ENCODE peak calls at places on chromosomes 7 and 10, in nine cellular contexts. M, U, V, J, O, R, K, X and D are unnamed samples.

GRCh38 chr10:35912615-35913170 is 270.6 kb upstream of the FZD8 start:
- DNase-seq in M (no peak), U (no peak), V (no peak), J (no peak), O (peak; percentile 69), R (peak; percentile 89), K (no peak), X (peak; percentile 23), D (no peak)

GRCh38 chr10:32263300-32263699 is 83.7 kb downstream of the EPC1 start:
- DNase-seq in M (no peak), U (no peak), V (no peak), J (no peak), O (no peak), R (peak; percentile 26), K (no peak), X (no peak), D (no peak)

GRCh38 chr7:122803323-122803722 is 82.9 kb downstream of the CADPS2 start:
- DNase-seq in M (no peak), U (no peak), V (no peak), J (no peak), O (peak; percentile 61), R (no peak), K (peak; percentile 27), X (no peak), D (peak; percentile 9)

GRCh38 chr7:95798401-95798930 is 26.1 kb downstream of the DYNC1I1 start:
- DNase-seq in M (no peak), U (no peak), V (no peak), J (no peak), O (peak; percentile 9), R (peak; percentile 2), K (no peak), X (no peak), D (no peak)

GRCh38 chr10:52334595-52334994 is 20.5 kb downstream of the DKK1 start:
- DNase-seq in M (no peak), U (no peak), V (no peak), J (no peak), O (peak; percentile 64), R (no peak), K (no peak), X (no peak), D (no peak)

GRCh38 chr10:52903397-52903938 is 130.9 kb upstream of the MBL2 start:
- DNase-seq in M (no peak), U (no peak), V (no peak), J (no peak), O (no peak), R (no peak), K (no peak), X (no peak), D (no peak)

GRCh38 chr7:131322046-131322445 is 5.6 kb upstream of the MKLN1 start:
- DNase-seq in M (no peak), U (no peak), V (no peak), J (no peak), O (no peak), R (no peak), K (no peak), X (no peak), D (no peak)

GRCh38 chr10:74924251-74924954 is 98.0 kb downstream of the KAT6B start:
- DNase-seq in M (no peak), U (no peak), V (no peak), J (no peak), O (peak; percentile 97), R (peak; percentile 94), K (peak; percentile 64), X (no peak), D (peak; percentile 94)

GRCh38 chr10:36583690-36584089 is 541.7 kb upstream of the ANKRD30A start:
- DNase-seq in M (no peak), U (no peak), V (no peak), J (no peak), O (no peak), R (no peak), K (no peak), X (no peak), D (no peak)